ENCODE peak calls at places on chromosome 12, in four cellular contexts. S is stimulated activated naive B cell treated with anti-CD40 and anti-IgM and Interleukin-4, amounts not matched to agents 10 μg/mL and 1 μg/mL and 100 μg/mL, for 72 hours; H is HTR-8/SVneo; O is iPS DF 6.9. L is an unnamed sample.

GRCh38 chr12:45725631-45726593 is 3.6 kb upstream of the ARID2 start:
- DNase-seq in H (peak), S (no peak), O (no peak), L (no peak)

GRCh38 chr12:70278945-70279344 is 35.7 kb downstream of the CNOT2 start:
- DNase-seq in H (no peak), S (no peak), O (no peak), L (no peak)

GRCh38 chr12:16435875-16436554 is 88.6 kb downstream of the MGST1 start:
- DNase-seq in O (no peak), H (no peak), S (no peak), L (no peak)

GRCh38 chr12:21852251-21852650 is 77.7 kb upstream of the KCNJ8 start:
- DNase-seq in H (no peak), O (no peak), S (no peak), L (no peak)

GRCh38 chr12:24510581-24511125 is 438.2 kb downstream of the BCAT1 start:
- DNase-seq in O (no peak), S (no peak), H (no peak), L (no peak)

GRCh38 chr12:92656911-92657310 is 45.9 kb upstream of the PLEKHG7 start:
- DNase-seq in H (no peak), O (no peak), S (no peak), L (no peak)

GRCh38 chr12:56315256-56315625 is 547 bp downstream of the CNPY2 start:
- DNase-seq in O (no peak), S (no peak), H (no peak), L (no peak)

GRCh38 chr12:57993030-57993429 is 51.7 kb downstream of the ATP23 start:
- DNase-seq in S (no peak), H (no peak), O (no peak), L (no peak)

GRCh38 chr12:65525501-65526141 is 247.1 kb downstream of the MSRB3 start:
- DNase-seq in S (no peak), O (no peak), H (no peak), L (no peak)

GRCh38 chr12:118436986-118437385 is 60.6 kb downstream of the SUDS3 start:
- DNase-seq in S (no peak), O (no peak), H (peak), L (no peak)

GRCh38 chr12:50467441-50467840 is 37.3 kb upstream of the DIP2B start:
- DNase-seq in O (no peak), S (no peak), H (no peak), L (no peak)

GRCh38 chr12:47790676-47791350 is 17.8 kb downstream of the SLC48A1 start:
- DNase-seq in S (no peak), H (no peak), O (no peak), L (no peak)

GRCh38 chr12:52402873-52403510 is 3.1 kb downstream of the KRT82 start:
- DNase-seq in S (no peak), O (no peak), H (no peak), L (no peak)

GRCh38 chr12:120719072-120719471 is 6.6 kb upstream of the ACADS start:
- DNase-seq in O (no peak), S (no peak), H (no peak), L (no peak)

GRCh38 chr12:43306066-43306465 is 245.9 kb downstream of the ADAMTS20 start:
- DNase-seq in H (peak), O (no peak), S (no peak), L (no peak)

GRCh38 chr12:108638141-108638823 is 4.6 kb upstream of the SELPLG start:
- DNase-seq in O (no peak), H (no peak), S (no peak), L (peak)

GRCh38 chr12:130788515-130788914 is 50.5 kb downstream of the STX2 start:
- DNase-seq in H (no peak), S (no peak), O (no peak), L (no peak)

GRCh38 chr12:75923964-75924666 is 107.5 kb downstream of the PHLDA1 start:
- DNase-seq in O (no peak), H (no peak), S (no peak), L (no peak)

GRCh38 chr12:56633465-56634241 is 3.5 kb upstream of the BAZ2A start:
- DNase-seq in H (no peak), S (no peak), O (no peak), L (no peak)

GRCh38 chr12:59055204-59055839 is 135.0 kb upstream of the LRIG3 start:
- DNase-seq in O (no peak), S (no peak), H (peak), L (no peak)

L was measured in iPS DF 19.7.